ENCODE peak calls at places on chromosomes 6 and 20, in ten cellular contexts. T is testis, M is lung, E is heart right ventricle, N is GM12878, P is PC-9, R is H9, K is spleen, O is ovary, Z is neuronal stem cell. H is an unnamed sample. For H3K9me3, the result is how much of the 10 kb centered on the place peaks cover.

GRCh38 chr20:8971669-8972316 is 97.1 kb upstream of the PLCB4 start:
- DNase-seq in T (no peak), M (no peak), E (no peak), N (no peak), P (no peak), R (no peak), K (no peak), O (no peak), Z (no peak), H (no peak)

GRCh38 chr6:44001318-44001868 is 125.9 kb downstream of the MRPL14 start:
- DNase-seq in T (no peak), M (peak), E (no peak), N (peak), P (peak), R (peak), K (no peak), O (peak), Z (no peak), H (no peak)

GRCh38 chr20:62392077-62392418 is 5.1 kb downstream of the RPS21 start:
- DNase-seq in T (no peak), M (no peak), E (no peak), N (no peak), P (no peak), R (no peak), K (no peak), O (no peak), Z (no peak), H (no peak)

GRCh38 chr6:170139531-170139930 is 151.3 kb downstream of the DLL1 start:
- DNase-seq in T (peak), M (no peak), E (no peak), N (no peak), P (no peak), R (no peak), K (peak), O (peak), Z (no peak), H (peak)

GRCh38 chr6:158142789-158143188 is 25.3 kb downstream of the SERAC1 start:
- DNase-seq in T (no peak), M (peak), E (no peak), N (no peak), P (no peak), R (no peak), K (no peak), O (no peak), Z (no peak), H (no peak)

GRCh38 chr20:2800590-2801458 is at the start of gene CPXM1:
- DNase-seq in T (no peak), M (no peak), E (no peak), N (no peak), P (no peak), R (peak), K (no peak), O (no peak), Z (peak), H (no peak)

GRCh38 chr6:44342052-44342451 is 398 bp upstream of the SPATS1 start:
- DNase-seq in T (peak), M (no peak), E (no peak), N (no peak), P (no peak), R (no peak), K (no peak), O (peak), Z (no peak), H (no peak)

GRCh38 chr6:113461153-113461897 is 395.8 kb upstream of the MARCKS start:
- DNase-seq in T (no peak), M (no peak), E (no peak), N (no peak), P (no peak), R (no peak), K (no peak), O (no peak), Z (no peak), H (no peak)

GRCh38 chr6:164095056-164095455 is 680.5 kb downstream of the QKI start:
- DNase-seq in T (no peak), M (no peak), E (no peak), N (no peak), P (no peak), R (no peak), K (no peak), O (no peak), Z (no peak), H (no peak)

GRCh38 chr6:86682297-86682696 is 255.0 kb upstream of the HTR1E start:
- DNase-seq in T (no peak), M (no peak), E (no peak), N (no peak), P (no peak), R (no peak), K (no peak), O (no peak), Z (no peak), H (no peak)

GRCh38 chr6:135128268-135128914 is 52.7 kb upstream of the MYB start:
- DNase-seq in T (no peak), M (no peak), E (no peak), N (no peak), P (no peak), R (no peak), K (no peak), O (no peak), Z (no peak), H (no peak)

GRCh38 chr20:9838378-9839295 is at the start of gene PAK5:
- DNase-seq in T (peak), M (peak), E (peak), N (no peak), P (no peak), R (peak), K (peak), O (peak), Z (peak), H (no peak)

GRCh38 chr6:28207244-28208179 is 17.6 kb upstream of the ZSCAN9 start:
- DNase-seq in T (no peak), M (no peak), E (no peak), N (no peak), P (no peak), R (peak), K (peak), O (no peak), Z (peak), H (no peak)

GRCh38 chr6:142682985-142683384 is 262.0 kb downstream of the HIVEP2 start:
- DNase-seq in T (no peak), M (no peak), E (no peak), N (no peak), P (no peak), R (no peak), K (no peak), O (no peak), Z (no peak), H (no peak)

GRCh38 chr20:2748551-2749342 is 51.7 kb downstream of the CPXM1 start:
- DNase-seq in T (no peak), M (no peak), E (peak), N (no peak), P (no peak), R (peak), K (peak), O (no peak), Z (no peak), H (no peak)

GRCh38 chr6:19535351-19535750 is 301.8 kb upstream of the ID4 start:
- DNase-seq in T (peak), M (no peak), E (no peak), N (no peak), P (no peak), R (no peak), K (no peak), O (no peak), Z (no peak), H (no peak)

GRCh38 chr6:42813074-42813645 is 31.3 kb downstream of the BICRAL start:
- DNase-seq in T (no peak), M (no peak), E (no peak), N (no peak), P (no peak), R (no peak), K (no peak), O (no peak), Z (no peak), H (no peak)

DNA sequence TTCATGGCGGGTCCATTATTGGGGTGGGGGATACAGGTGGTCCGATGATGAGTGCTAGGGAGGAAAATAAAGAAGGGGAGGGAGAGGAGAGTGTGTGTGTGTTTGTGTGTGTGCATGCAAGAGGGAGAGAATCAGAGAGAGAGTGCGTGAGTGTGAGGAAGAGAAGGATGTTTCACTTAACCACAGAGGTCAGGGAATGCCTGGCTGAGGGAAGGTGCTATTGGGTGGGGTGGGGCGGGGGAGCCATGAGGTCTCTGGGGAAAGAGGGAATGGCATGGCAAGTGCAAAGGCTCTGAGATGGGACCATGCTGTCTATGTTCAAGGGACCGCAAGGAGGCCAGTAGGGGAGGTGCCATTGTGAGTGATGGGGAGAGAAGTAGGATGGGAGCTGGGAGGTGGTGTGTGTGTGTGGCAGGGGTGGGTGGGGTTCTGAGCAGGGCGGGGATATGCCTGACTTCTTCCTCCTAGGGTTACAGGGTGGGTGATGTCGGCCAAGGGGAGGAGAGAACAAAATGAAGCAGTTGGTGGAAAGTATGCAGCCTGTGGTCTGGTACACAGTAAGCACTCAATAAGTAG is 23.0 kb downstream of the CEBPB start:
- DNase-seq in T (no peak), M (no peak), E (no peak), N (no peak), P (no peak), R (no peak), K (no peak), O (no peak), Z (no peak), H (no peak)
- H3K9me3 ChIP-seq in T (under half), M (under half), E (under half), N (under half), P (under half), R (under half), K (under half), O (under half), Z (under half), H (under half)

GRCh38 chr20:18987781-18988360 is 174.3 kb downstream of the SCP2D1 start:
- DNase-seq in T (no peak), M (no peak), E (no peak), N (no peak), P (no peak), R (no peak), K (no peak), O (no peak), Z (no peak), H (no peak)

GRCh38 chr20:18988701-18989100 is 175.1 kb downstream of the SCP2D1 start:
- DNase-seq in T (no peak), M (no peak), E (no peak), N (no peak), P (no peak), R (no peak), K (no peak), O (no peak), Z (no peak), H (no peak)

GRCh38 chr20:18992418-18992817 is 178.8 kb downstream of the SCP2D1 start:
- DNase-seq in T (no peak), M (no peak), E (no peak), N (no peak), P (peak), R (no peak), K (no peak), O (no peak), Z (no peak), H (peak)

GRCh38 chr20:18989736-18990474 is 176.3 kb downstream of the SCP2D1 start:
- DNase-seq in T (peak), M (no peak), E (no peak), N (no peak), P (no peak), R (no peak), K (no peak), O (peak), Z (no peak), H (peak)

DNA sequence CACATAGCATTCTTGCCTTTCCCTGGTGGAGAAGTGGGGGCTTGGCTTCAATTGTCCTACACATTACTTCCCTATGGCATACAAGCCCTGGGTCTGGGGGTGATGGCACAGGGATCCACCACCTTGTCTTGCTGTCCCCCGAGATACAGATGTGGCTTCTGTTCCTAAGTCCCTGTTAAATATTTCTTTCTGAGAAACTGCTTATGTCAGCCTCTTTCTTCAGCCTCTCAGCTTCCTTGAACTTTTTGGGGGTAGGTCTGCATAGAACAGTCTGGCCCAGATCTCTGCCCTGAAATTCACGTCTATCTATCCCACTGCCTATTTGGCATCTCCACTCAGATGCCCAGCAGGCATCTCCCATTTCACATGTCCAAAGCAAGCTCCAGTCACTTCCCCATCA is 177.4 kb downstream of the SCP2D1 start:
- DNase-seq in T (no peak), M (no peak), E (no peak), N (no peak), P (no peak), R (no peak), K (no peak), O (no peak), Z (no peak), H (peak)
- H3K9me3 ChIP-seq in T (under half), M (under half), E (under half), N (under half), P (under half), R (under half), K (under half), O (under half), Z (under half), H (under half)

GRCh38 chr20:472889-473292 is 10.6 kb upstream of the TBC1D20 start:
- DNase-seq in T (no peak), M (no peak), E (no peak), N (no peak), P (no peak), R (no peak), K (no peak), O (no peak), Z (no peak), H (no peak)

GRCh38 chr20:472137-472846 is 10.0 kb upstream of the TBC1D20 start:
- DNase-seq in T (no peak), M (no peak), E (no peak), N (no peak), P (no peak), R (no peak), K (no peak), O (no peak), Z (no peak), H (no peak)

GRCh38 chr20:462199-462991 is at the start of gene TBC1D20:
- DNase-seq in T (peak), M (peak), E (peak), N (peak), P (peak), R (peak), K (peak), O (peak), Z (peak), H (peak)

GRCh38 chr20:469746-470490 is 7.6 kb upstream of the TBC1D20 start:
- DNase-seq in T (no peak), M (no peak), E (no peak), N (no peak), P (no peak), R (no peak), K (no peak), O (no peak), Z (no peak), H (no peak)

DNA sequence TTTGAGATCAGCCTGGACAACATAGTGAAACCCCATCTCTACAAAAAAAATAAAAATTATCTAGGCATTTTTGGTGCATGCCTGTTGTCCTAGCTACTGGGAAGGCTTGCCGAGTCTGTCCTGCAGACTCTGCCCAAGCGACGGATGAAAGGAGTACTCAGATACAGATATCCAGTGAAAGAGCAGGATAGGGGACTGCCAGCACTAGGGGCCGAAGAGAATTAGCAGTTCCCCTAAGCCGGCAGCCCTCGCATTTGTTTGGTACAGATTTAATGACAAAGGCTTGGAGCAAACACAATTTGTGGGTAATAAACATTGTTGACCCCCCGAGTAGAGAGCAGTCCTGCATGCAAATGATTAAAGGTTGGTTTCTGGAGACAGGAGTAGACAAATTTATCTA is 5.4 kb upstream of the TBC1D20 start:
- DNase-seq in T (no peak), M (no peak), E (no peak), N (no peak), P (no peak), R (no peak), K (no peak), O (no peak), Z (no peak), H (no peak)
- H3K9me3 ChIP-seq in T (under half), M (under half), E (under half), N (under half), P (under half), R (under half), K (under half), O (under half), Z (under half), H (under half)

GRCh38 chr6:124234806-124235205 is 431.1 kb downstream of the NKAIN2 start:
- DNase-seq in T (no peak), M (no peak), E (no peak), N (no peak), P (no peak), R (no peak), K (no peak), O (no peak), Z (no peak), H (no peak)

DNA sequence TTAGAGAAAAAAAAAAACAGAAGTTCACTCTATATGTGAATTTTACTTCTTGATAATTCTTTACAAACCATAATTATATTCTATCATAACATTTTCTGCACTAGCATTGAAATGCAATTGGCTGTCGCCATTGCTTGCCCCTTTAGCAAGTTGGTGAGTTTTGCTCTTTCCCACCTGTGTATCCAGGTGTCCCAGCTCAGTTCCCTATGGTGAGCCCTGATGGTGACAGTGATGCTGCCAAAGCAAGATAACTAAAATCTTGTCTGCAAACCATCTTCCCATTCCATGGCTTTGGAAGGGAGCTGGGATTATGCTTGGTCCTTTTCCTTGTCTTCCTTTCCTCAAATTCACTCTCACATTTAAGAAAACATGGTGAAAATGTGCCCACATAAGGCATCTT is 429.6 kb downstream of the NKAIN2 start:
- DNase-seq in T (no peak), M (no peak), E (no peak), N (no peak), P (no peak), R (no peak), K (no peak), O (no peak), Z (no peak), H (no peak)
- H3K9me3 ChIP-seq in T (under half), M (under half), E (under half), N (under half), P (under half), R (under half), K (under half), O (under half), Z (under half), H (under half)

DNA sequence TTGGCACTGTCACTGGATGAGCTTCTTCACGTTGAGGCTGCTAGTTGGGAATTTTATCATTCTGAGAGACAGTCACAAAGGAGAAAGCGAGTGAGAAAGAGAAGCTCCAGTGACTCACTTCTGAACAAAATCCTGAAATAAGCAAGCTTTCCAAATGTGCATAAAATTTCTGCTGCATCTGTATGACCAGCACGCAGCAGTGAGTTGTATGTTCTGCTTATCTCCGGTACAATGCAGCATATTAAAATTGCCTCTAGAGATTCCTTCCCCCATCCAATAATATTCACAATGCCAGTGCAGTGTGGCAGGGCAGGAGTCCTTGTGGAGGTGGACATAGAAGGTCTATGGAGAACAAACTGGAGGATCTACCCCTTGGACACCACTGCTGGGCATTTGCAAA is 290.5 kb downstream of the ADGB start:
- DNase-seq in T (no peak), M (no peak), E (no peak), N (no peak), P (no peak), R (no peak), K (no peak), O (no peak), Z (no peak), H (no peak)
- H3K9me3 ChIP-seq in T (under half), M (under half), E (under half), N (under half), P (under half), R (under half), K (under half), O (under half), Z (under half), H (under half)

GRCh38 chr6:60687085-60687484 is 1598.9 kb downstream of the KHDRBS2 start:
- DNase-seq in T (no peak), M (no peak), E (no peak), N (no peak), P (no peak), R (no peak), K (no peak), O (no peak), Z (no peak), H (no peak)
- H3K9me3 ChIP-seq in T (under half), M (under half), E (under half), N (under half), P (under half), R (under half), K (under half), O (under half), Z (under half), H (under half)

GRCh38 chr6:167573461-167574215 is 248.8 kb downstream of the TTLL2 start:
- DNase-seq in T (peak), M (peak), E (no peak), N (no peak), P (no peak), R (no peak), K (no peak), O (peak), Z (no peak), H (no peak)
- H3K9me3 ChIP-seq in T (under half), M (under half), E (under half), N (under half), P (under half), R (under half), K (under half), O (under half), Z (under half), H (under half)

GRCh38 chr20:29741594-29741893 is 1515.9 kb upstream of the DEFB115 start:
- DNase-seq in T (no peak), M (no peak), E (no peak), N (no peak), P (no peak), R (no peak), K (no peak), O (no peak), Z (no peak), H (no peak)
- H3K9me3 ChIP-seq in T (under half), M (under half), E (half or more), N (under half), P (under half), R (under half), K (under half), O (under half), Z (under half), H (under half)

GRCh38 chr6:129133770-129134192 is 250.8 kb downstream of the LAMA2 start:
- DNase-seq in T (no peak), M (no peak), E (peak), N (no peak), P (no peak), R (no peak), K (no peak), O (no peak), Z (no peak), H (no peak)
- H3K9me3 ChIP-seq in T (under half), M (under half), E (under half), N (under half), P (under half), R (under half), K (under half), O (under half), Z (under half), H (under half)

GRCh38 chr6:317452-318144 is 25.3 kb downstream of the DUSP22 start:
- DNase-seq in T (no peak), M (no peak), E (no peak), N (peak), P (no peak), R (no peak), K (peak), O (no peak), Z (no peak), H (no peak)

GRCh38 chr6:320351-321157 is 28.3 kb downstream of the DUSP22 start:
- DNase-seq in T (no peak), M (no peak), E (no peak), N (no peak), P (no peak), R (no peak), K (peak), O (no peak), Z (no peak), H (no peak)

GRCh38 chr6:318265-318890 is 26.1 kb downstream of the DUSP22 start:
- DNase-seq in T (no peak), M (no peak), E (no peak), N (no peak), P (no peak), R (no peak), K (peak), O (no peak), Z (no peak), H (no peak)

GRCh38 chr6:321158-321438 is 28.8 kb downstream of the DUSP22 start:
- DNase-seq in T (no peak), M (no peak), E (no peak), N (no peak), P (peak), R (no peak), K (no peak), O (no peak), Z (no peak), H (no peak)

GRCh38 chr6:319177-320131 is 27.2 kb downstream of the DUSP22 start:
- DNase-seq in T (no peak), M (no peak), E (no peak), N (peak), P (no peak), R (no peak), K (no peak), O (no peak), Z (no peak), H (no peak)
- H3K9me3 ChIP-seq in T (under half), M (under half), E (under half), N (under half), P (under half), R (half or more), K (under half), O (under half), Z (under half), H (under half)

H was measured in ascending aorta.